ENCODE peak calls at places on chromosome 16, in five cellular contexts. C is mesothelial cell of epicardium, L is ovary, S is A549, E is GM13977. W is an unnamed sample.

GRCh38 chr16:51146256-51146924 is 4.7 kb downstream of the SALL1 start:
- DNase-seq in C (no peak), L (no peak), S (no peak), E (no peak), W (no peak)

GRCh38 chr16:89903908-89904515 is 14.7 kb upstream of the MC1R start:
- DNase-seq in C (no peak), L (no peak), S (no peak), E (no peak), W (no peak)

GRCh38 chr16:77732241-77732946 is 10.1 kb downstream of the NUDT7 start:
- DNase-seq in C (no peak), L (no peak), S (no peak), E (no peak), W (no peak)

GRCh38 chr16:31700200-31700529 is 172.5 kb downstream of the AHSP start:
- DNase-seq in C (no peak), L (no peak), S (no peak), E (peak), W (no peak)

GRCh38 chr16:6267682-6268081 is 1065.0 kb upstream of the RBFOX1 start:
- DNase-seq in C (no peak), L (no peak), S (no peak), E (no peak), W (no peak)

GRCh38 chr16:1125471-1125870 is 27.4 kb upstream of the CACNA1H start:
- DNase-seq in C (no peak), L (no peak), S (peak), E (no peak), W (no peak)

GRCh38 chr16:80407265-80407987 is 133.4 kb upstream of the DYNLRB2 start:
- DNase-seq in C (no peak), L (no peak), S (no peak), E (no peak), W (no peak)

GRCh38 chr16:49276646-49277385 is 4.8 kb downstream of the CBLN1 start:
- DNase-seq in C (no peak), L (no peak), S (no peak), E (no peak), W (no peak)

GRCh38 chr16:3951861-3952332 is 71.4 kb upstream of the CREBBP start:
- DNase-seq in C (no peak), L (no peak), S (no peak), E (no peak), W (no peak)

GRCh38 chr16:90057738-90058173 is 19.4 kb downstream of the PRDM7 start:
- DNase-seq in C (no peak), L (no peak), S (no peak), E (peak), W (no peak)

GRCh38 chr16:11668590-11669379 is 530 bp downstream of the SNN start:
- DNase-seq in C (no peak), L (peak), S (no peak), E (no peak), W (no peak)

GRCh38 chr16:72637306-72637705 is 410.6 kb downstream of the ZFHX3 start:
- DNase-seq in C (no peak), L (no peak), S (peak), E (no peak), W (no peak)

GRCh38 chr16:53515259-53515658 is 12.2 kb upstream of the AKTIP start:
- DNase-seq in C (no peak), L (no peak), S (no peak), E (no peak), W (no peak)

GRCh38 chr16:58615280-58615679 is 14.3 kb downstream of the CNOT1 start:
- DNase-seq in C (no peak), L (no peak), S (no peak), E (no peak), W (no peak)

GRCh38 chr16:69069504-69069903 is 35.9 kb upstream of the HAS3 start:
- DNase-seq in C (no peak), L (no peak), S (no peak), E (no peak), W (no peak)

GRCh38 chr16:25110392-25110947 is 1.1 kb upstream of the LCMT1 start:
- DNase-seq in C (no peak), L (no peak), S (peak), E (no peak), W (no peak)

GRCh38 chr16:52435573-52435972 is 111.4 kb downstream of the TOX3 start:
- DNase-seq in C (no peak), L (no peak), S (no peak), E (no peak), W (no peak)

GRCh38 chr16:2486645-2487516 is 12.0 kb downstream of the TBC1D24 start:
- DNase-seq in C (no peak), L (no peak), S (no peak), E (peak), W (no peak)

GRCh38 chr16:51306116-51306515 is 155.0 kb upstream of the SALL1 start:
- DNase-seq in C (no peak), L (no peak), S (no peak), E (no peak), W (no peak)

GRCh38 chr16:3950343-3951193 is 70.1 kb upstream of the CREBBP start:
- DNase-seq in C (peak), L (peak), S (peak), E (no peak), W (peak)

GRCh38 chr16:2228161-2228824 is 4.9 kb downstream of the E4F1 start:
- DNase-seq in C (no peak), L (no peak), S (no peak), E (no peak), W (no peak)

GRCh38 chr16:1941162-1941923 is 1.7 kb downstream of the MSRB1 start:
- DNase-seq in C (no peak), L (no peak), S (no peak), E (no peak), W (no peak)

GRCh38 chr16:2042171-2042570 is 5.5 kb downstream of the NTHL1 start:
- DNase-seq in C (no peak), L (no peak), S (no peak), E (no peak), W (no peak)

GRCh38 chr16:47966325-47966724 is 189.5 kb downstream of the ABCC12 start:
- DNase-seq in C (no peak), L (no peak), S (no peak), E (no peak), W (no peak)

GRCh38 chr16:82331397-82331796 is 161.4 kb upstream of the MPHOSPH6 start:
- DNase-seq in C (no peak), L (no peak), S (no peak), E (no peak), W (no peak)

GRCh38 chr16:11801481-11802021 is 4.5 kb upstream of the ZC3H7A start:
- DNase-seq in C (no peak), L (no peak), S (peak), E (no peak), W (no peak)

GRCh38 chr16:27945233-27945975 is 118.1 kb downstream of the GSG1L start:
- DNase-seq in C (no peak), L (no peak), S (no peak), E (no peak), W (no peak)

GRCh38 chr16:6545329-6545728 is 787.3 kb upstream of the RBFOX1 start:
- DNase-seq in C (no peak), L (no peak), S (no peak), E (no peak), W (no peak)

GRCh38 chr16:59170065-59170712 is 436.1 kb upstream of the GOT2 start:
- DNase-seq in C (no peak), L (no peak), S (no peak), E (no peak), W (no peak)

GRCh38 chr16:14445935-14446715 is 183.9 kb downstream of the PARN start:
- DNase-seq in C (no peak), L (no peak), S (no peak), E (no peak), W (no peak)

GRCh38 chr16:52318259-52319008 is 228.5 kb downstream of the TOX3 start:
- DNase-seq in C (no peak), L (no peak), S (no peak), E (no peak), W (no peak)

GRCh38 chr16:3960049-3960809 is 79.7 kb upstream of the CREBBP start:
- DNase-seq in C (no peak), L (no peak), S (no peak), E (no peak), W (no peak)

GRCh38 chr16:82031116-82032084 is 3.7 kb upstream of the HSD17B2 start:
- DNase-seq in C (no peak), L (no peak), S (peak), E (peak), W (no peak)

GRCh38 chr16:49618955-49619354 is 237.0 kb downstream of the ZNF423 start:
- DNase-seq in C (no peak), L (no peak), S (no peak), E (no peak), W (no peak)

GRCh38 chr16:13896543-13897182 is 23.3 kb upstream of the ERCC4 start:
- DNase-seq in C (no peak), L (no peak), S (peak), E (no peak), W (no peak)

GRCh38 chr16:83720213-83720612 is 87.6 kb upstream of the HSBP1 start:
- DNase-seq in C (no peak), L (no peak), S (no peak), E (no peak), W (no peak)

GRCh38 chr16:83723244-83723643 is 84.5 kb upstream of the HSBP1 start:
- DNase-seq in C (no peak), L (no peak), S (no peak), E (no peak), W (no peak)

GRCh38 chr16:83722501-83723183 is 85.1 kb upstream of the HSBP1 start:
- DNase-seq in C (no peak), L (no peak), S (no peak), E (no peak), W (no peak)

GRCh38 chr16:83723901-83724300 is 83.9 kb upstream of the HSBP1 start:
- DNase-seq in C (no peak), L (no peak), S (no peak), E (no peak), W (no peak)

DNA sequence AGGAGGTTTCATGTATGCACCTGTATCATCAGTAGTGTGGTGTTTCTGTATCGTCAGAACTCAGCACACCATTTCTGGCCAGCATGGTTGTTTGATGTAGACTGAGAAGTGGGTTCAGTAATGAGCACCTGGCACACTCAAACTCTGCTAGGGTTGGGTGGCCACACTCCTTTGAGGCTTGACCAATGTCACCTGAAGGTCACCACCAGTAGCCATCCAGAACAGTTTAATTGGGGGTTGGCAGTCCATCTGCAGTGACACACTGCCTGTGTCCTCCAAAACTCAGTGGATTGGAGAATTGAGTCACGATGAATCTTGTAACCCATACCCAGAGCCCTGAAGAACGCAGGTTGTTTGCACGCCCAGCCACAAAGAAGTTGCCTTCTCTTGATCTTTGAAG is 86.8 kb upstream of the HSBP1 start:
- DNase-seq in C (no peak), L (no peak), S (no peak), E (no peak), W (no peak)
- TF ChIP-seq CTCF in C (no peak), L (no peak), S (no peak), E (no peak), W (no peak)

GRCh38 chr16:29943846-29944669 is 17.8 kb upstream of the TMEM219 start:
- DNase-seq in C (no peak), L (peak), S (peak), E (no peak), W (peak)
- TF ChIP-seq CTCF in C (no peak), L (no peak), S (peak), E (no peak), W (peak)

GRCh38 chr16:10571354-10571753 is 9.0 kb downstream of the EMP2 start:
- DNase-seq in C (no peak), L (no peak), S (no peak), E (no peak), W (no peak)
- TF ChIP-seq CTCF in C (no peak), L (no peak), S (no peak), E (no peak), W (no peak)

DNA sequence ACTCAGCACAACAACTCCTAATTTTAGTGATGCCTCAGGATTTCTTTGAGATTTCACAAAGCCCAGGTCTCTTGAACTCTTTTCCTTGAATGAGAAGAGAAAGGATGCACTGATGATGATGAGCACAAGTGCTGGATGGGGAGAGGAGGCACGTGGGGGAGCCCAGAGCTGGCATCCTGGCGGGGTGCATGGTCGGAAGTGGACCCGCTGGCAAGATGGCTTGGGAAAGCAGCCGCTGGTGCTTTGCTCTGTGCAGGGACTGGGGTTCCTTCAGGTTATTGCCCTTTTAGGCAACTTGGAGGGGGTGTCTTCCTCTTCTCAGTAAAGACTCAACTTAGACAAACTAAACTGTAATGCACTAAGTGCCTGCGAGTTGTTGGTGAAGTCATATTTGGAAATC is 22.3 kb downstream of the CALB2 start:
- DNase-seq in C (no peak), L (no peak), S (no peak), E (no peak), W (no peak)
- TF ChIP-seq CTCF in C (no peak), L (no peak), S (no peak), E (no peak), W (no peak)

GRCh38 chr16:86252596-86252995 is 257.7 kb upstream of the FOXF1 start:
- DNase-seq in C (no peak), L (no peak), S (peak), E (no peak), W (no peak)
- TF ChIP-seq CTCF in C (no peak), L (no peak), S (peak), E (peak), W (no peak)

DNA sequence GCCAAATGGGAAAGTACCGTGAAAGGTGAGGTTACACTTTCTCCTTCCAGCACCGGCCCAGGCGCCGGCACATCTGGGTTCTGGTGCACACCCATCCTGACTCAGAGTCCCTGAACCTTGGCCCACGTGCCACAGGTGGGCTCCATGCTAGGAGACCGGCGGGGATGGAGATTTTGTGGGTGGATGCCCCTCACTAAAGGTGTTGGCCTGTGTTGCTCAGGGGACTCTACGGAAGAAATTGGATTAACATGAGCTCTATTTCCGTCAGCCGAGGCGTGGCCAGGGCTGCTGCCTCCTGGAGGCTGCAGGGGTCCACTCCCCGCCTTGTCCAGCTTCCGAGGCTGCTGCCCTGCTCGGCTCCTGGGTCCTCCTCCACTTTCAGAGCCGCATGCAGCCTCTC is 30.8 kb downstream of the FBXO31 start:
- DNase-seq in C (no peak), L (no peak), S (no peak), E (no peak), W (no peak)
- TF ChIP-seq CTCF in C (no peak), L (no peak), S (no peak), E (no peak), W (no peak)

DNA sequence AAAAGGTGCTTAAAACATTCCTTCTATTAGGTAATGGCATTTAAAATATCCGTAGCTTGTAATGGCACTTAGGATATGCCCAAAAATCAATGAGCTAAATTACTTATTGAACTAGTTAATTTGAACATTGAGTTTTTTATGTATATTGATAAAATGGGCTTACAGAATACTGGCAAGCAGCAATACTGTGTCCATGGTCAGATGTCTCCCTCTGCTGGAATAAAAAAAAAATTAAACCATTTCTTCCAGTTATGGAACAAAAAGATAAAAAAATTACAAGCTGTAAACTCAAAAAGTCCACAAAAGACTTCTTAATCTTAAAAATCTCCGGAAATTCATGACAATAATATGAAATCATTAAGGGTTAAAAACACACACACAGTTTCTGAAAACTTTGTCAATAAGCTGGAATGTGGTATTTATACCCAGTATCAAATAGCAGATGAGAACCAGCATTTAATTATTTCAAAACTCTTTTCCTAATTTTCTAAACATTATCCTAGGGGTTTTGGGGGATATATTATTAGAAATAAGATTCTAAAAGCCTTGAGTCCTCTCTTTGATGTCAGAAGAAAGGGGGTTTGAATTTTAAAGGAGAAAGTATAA is 21.5 kb upstream of the PSMD7 start:
- DNase-seq in C (no peak), L (no peak), S (peak), E (no peak), W (no peak)
- TF ChIP-seq CTCF in C (peak), L (no peak), S (peak), E (no peak), W (no peak)

GRCh38 chr16:56938664-56939513 is 6.9 kb downstream of the HERPUD1 start:
- DNase-seq in C (no peak), L (no peak), S (no peak), E (no peak), W (no peak)
- TF ChIP-seq CTCF in C (no peak), L (no peak), S (no peak), E (no peak), W (no peak)